ENCODE peak calls at places on chromosome 5, in six cellular contexts. F is H9, G is neuronal stem cell, W is H1, D is mesenchymal stem cell, Q is IMR-90. Z is an unnamed sample.

GRCh38 chr5:84403773-84404172 is 19.1 kb upstream of the EDIL3 start:
- DNase-seq in D (peak), G (no peak), Q (peak), W (no peak), F (no peak), Z (no peak)

GRCh38 chr5:127042593-127042992 is 12.2 kb upstream of the MARCHF3 start:
- DNase-seq in D (no peak), W (no peak), F (no peak), G (no peak), Q (peak), Z (no peak)

GRCh38 chr5:139562847-139563246 is 1.7 kb downstream of the UBE2D2 start:
- DNase-seq in G (no peak), Q (no peak), W (no peak), F (no peak), D (no peak), Z (no peak)

GRCh38 chr5:147530801-147531389 is 21.0 kb upstream of the DPYSL3 start:
- DNase-seq in F (no peak), Q (peak), D (peak), W (no peak), G (no peak), Z (peak)

GRCh38 chr5:56522972-56523371 is 289.8 kb upstream of the ANKRD55 start:
- DNase-seq in F (no peak), D (peak), W (no peak), Q (peak), G (no peak), Z (no peak)

GRCh38 chr5:53819482-53819881 is 259.0 kb downstream of the NDUFS4 start:
- DNase-seq in Q (no peak), W (no peak), F (no peak), G (no peak), D (no peak), Z (no peak)

GRCh38 chr5:142095651-142096330 is 12.8 kb upstream of the NDFIP1 start:
- DNase-seq in Q (no peak), W (no peak), G (no peak), F (no peak), D (no peak), Z (no peak)

GRCh38 chr5:32507738-32508434 is 63.3 kb upstream of the ZFR start:
- DNase-seq in G (no peak), F (no peak), Q (peak), W (no peak), D (no peak), Z (peak)

GRCh38 chr5:73266309-73266708 is 93.3 kb downstream of the TMEM174 start:
- DNase-seq in F (no peak), Q (no peak), G (no peak), D (no peak), W (no peak), Z (no peak)

GRCh38 chr5:7837401-7837800 is 13.5 kb downstream of the CFAP90 start:
- DNase-seq in W (no peak), F (no peak), D (no peak), Q (no peak), G (no peak), Z (no peak)

GRCh38 chr5:97019435-97020117 is 83.7 kb downstream of the LNPEP start:
- DNase-seq in W (peak), D (peak), Q (peak), G (peak), F (no peak), Z (peak)

GRCh38 chr5:172364773-172365172 is 81.2 kb upstream of the UBTD2 start:
- DNase-seq in Q (no peak), W (no peak), G (no peak), F (no peak), D (no peak), Z (no peak)

GRCh38 chr5:152532714-152533113 is 127.6 kb upstream of the NMUR2 start:
- DNase-seq in G (peak), D (peak), W (no peak), Q (peak), F (no peak), Z (peak)

GRCh38 chr5:551406-551805 is 27.2 kb upstream of the SLC9A3 start:
- DNase-seq in G (no peak), W (no peak), F (no peak), D (no peak), Q (no peak), Z (no peak)
- H3K14ac ChIP-seq in G (no peak), W (no peak), F (no peak), D (no peak), Q (no peak), Z (no peak)

DNA sequence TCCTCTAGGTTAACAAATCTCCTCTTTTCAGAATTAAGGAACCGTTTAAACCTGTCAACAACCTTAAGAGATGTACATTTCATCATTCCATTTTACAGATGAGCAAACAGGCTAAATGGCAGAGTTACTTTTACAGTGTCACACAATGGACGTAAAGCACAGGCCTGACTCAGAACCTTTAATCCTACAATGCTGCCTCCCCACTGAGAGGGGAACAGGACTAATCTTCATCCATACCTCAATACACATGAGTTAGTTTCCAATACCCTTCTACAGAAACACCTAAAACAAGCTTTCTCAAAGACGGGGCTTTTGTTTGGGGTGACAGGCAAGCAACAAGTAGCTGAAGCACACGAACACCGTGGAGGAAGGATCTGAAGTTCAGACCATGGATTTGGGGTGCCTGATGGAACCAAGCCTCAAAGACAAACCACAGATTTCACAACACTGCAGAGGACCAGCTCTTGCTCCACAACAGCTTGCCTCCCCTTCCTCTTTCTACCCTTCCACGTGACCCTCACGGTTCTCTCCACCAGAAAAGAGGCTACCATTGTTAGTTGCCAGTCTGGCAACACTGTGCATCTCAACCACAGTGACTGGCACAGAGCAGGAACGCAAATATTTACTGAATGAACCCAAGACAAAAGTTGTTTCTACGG is 1.8 kb downstream of the RNF130 start:
- DNase-seq in F (no peak), D (peak), Q (no peak), W (no peak), G (no peak), Z (no peak)
- H2AK5ac ChIP-seq in F (no peak), D (no peak), Q (peak), W (peak), G (no peak), Z (no peak)

DNA sequence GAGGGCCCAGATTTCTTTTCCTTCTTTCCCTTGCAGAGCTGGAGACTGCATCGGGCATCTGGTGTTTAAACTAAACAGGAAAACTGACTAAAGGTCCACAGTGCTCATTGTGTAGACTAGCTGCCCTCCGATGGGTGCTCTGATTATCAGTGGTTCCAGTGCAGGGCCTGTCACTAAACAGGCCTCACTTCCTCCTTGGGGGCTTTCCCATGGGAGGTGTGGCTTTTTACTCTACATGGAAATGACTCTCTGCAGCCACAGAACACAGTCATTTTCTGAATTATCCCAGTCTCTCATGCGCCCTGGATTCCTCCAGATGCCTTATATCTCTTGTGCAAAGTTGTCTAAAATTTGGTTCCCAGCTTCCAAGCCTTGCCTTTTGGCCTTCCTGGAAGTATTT is 199.2 kb downstream of the TRIO start:
- DNase-seq in D (peak), F (no peak), G (no peak), W (no peak), Q (peak), Z (peak)
- H3K14ac ChIP-seq in D (no peak), F (peak), G (no peak), W (no peak), Q (no peak), Z (no peak)

DNA sequence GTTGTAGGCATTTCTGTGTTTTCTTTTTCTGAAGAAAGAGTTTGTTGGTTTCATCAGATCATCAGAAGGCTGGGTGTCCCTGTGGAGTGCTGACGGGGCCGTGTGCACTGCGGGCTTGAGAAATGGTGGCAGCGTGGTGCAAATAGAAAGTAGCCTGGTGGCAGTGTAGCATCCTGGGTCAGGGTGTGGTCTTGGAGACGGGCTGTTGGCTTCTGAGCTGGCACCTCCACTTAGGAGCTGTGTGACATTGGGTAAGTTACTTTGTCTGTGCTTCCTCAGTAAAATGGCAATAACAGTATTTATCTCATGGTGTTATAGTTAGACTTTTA is 10.0 kb upstream of the NDST1 start:
- DNase-seq in D (no peak), Q (no peak), F (no peak), W (no peak), G (no peak), Z (no peak)
- H2AK5ac ChIP-seq in D (peak), Q (peak), F (no peak), W (peak), G (no peak), Z (peak)

GRCh38 chr5:82074968-82075367 is 103.1 kb downstream of the ATG10 start:
- DNase-seq in F (no peak), Q (no peak), D (no peak), W (no peak), G (peak), Z (no peak)
- H3K14ac ChIP-seq in F (no peak), Q (no peak), D (no peak), W (no peak), G (no peak), Z (no peak)